ENCODE peak calls at places on chromosomes 4 and X, in four cellular contexts. One of them, this sample, is unnamed.
A peak's percentile ranks its signal among the peaks of the same experiment; 100 is the strongest.

GRCh38 chrX:107574711-107575110 is 53.6 kb upstream of the PRPS1 start:
- DNase-seq in fibroblast of the aortic adventitia: peak; percentile 48
- DNase-seq in suprapubic skin: no peak
- DNase-seq in BE2C: no peak
- DNase-seq in this sample: peak; percentile 22

GRCh38 chr4:40152642-40153041 is 44.2 kb upstream of the RHOH start:
- DNase-seq in fibroblast of the aortic adventitia: no peak
- DNase-seq in suprapubic skin: no peak
- DNase-seq in BE2C: no peak
- DNase-seq in this sample: no peak

GRCh38 chr4:4457803-4458550 is 71.1 kb downstream of the NSG1 start:
- DNase-seq in fibroblast of the aortic adventitia: no peak
- DNase-seq in suprapubic skin: no peak
- DNase-seq in BE2C: no peak
- DNase-seq in this sample: peak; percentile 71

GRCh38 chrX:115561605-115562491 is 874 bp downstream of the PLS3 start:
- DNase-seq in fibroblast of the aortic adventitia: peak; percentile 40
- DNase-seq in suprapubic skin: peak; percentile 74
- DNase-seq in BE2C: peak; percentile 56
- DNase-seq in this sample: peak; percentile 54

GRCh38 chr4:51836531-51836930 is 6.4 kb upstream of the DCUN1D4 start:
- DNase-seq in fibroblast of the aortic adventitia: no peak
- DNase-seq in suprapubic skin: no peak
- DNase-seq in BE2C: peak; percentile 51
- DNase-seq in this sample: peak; percentile 37

GRCh38 chrX:71095971-71096701 is 485 bp downstream of the FOXO4 start:
- DNase-seq in fibroblast of the aortic adventitia: peak; percentile 47
- DNase-seq in suprapubic skin: no peak
- DNase-seq in BE2C: no peak
- DNase-seq in this sample: no peak

GRCh38 chrX:30702736-30703135 is 49.5 kb downstream of the GK start:
- DNase-seq in fibroblast of the aortic adventitia: peak; percentile 73
- DNase-seq in suprapubic skin: no peak
- DNase-seq in BE2C: no peak
- DNase-seq in this sample: peak; percentile 65

GRCh38 chrX:29728639-29729038 is 486.7 kb upstream of the MAGEB2 start:
- DNase-seq in fibroblast of the aortic adventitia: no peak
- DNase-seq in suprapubic skin: no peak
- DNase-seq in BE2C: no peak
- DNase-seq in this sample: peak; percentile 15

GRCh38 chr4:184330008-184330400 is 112.3 kb upstream of the ENPP6 start:
- DNase-seq in fibroblast of the aortic adventitia: no peak
- DNase-seq in suprapubic skin: peak; percentile 76
- DNase-seq in BE2C: no peak
- DNase-seq in this sample: no peak

GRCh38 chr4:122827899-122828601 is 1.4 kb downstream of the FGF2 start:
- DNase-seq in fibroblast of the aortic adventitia: peak; percentile 79
- DNase-seq in suprapubic skin: no peak
- DNase-seq in BE2C: peak; percentile 23
- DNase-seq in this sample: peak; percentile 88
- TF ChIP-seq CTCF in fibroblast of the aortic adventitia: peak; percentile 49
- TF ChIP-seq CTCF in suprapubic skin: no peak
- TF ChIP-seq CTCF in BE2C: no peak
- TF ChIP-seq CTCF in this sample: peak; percentile 41

GRCh38 chrX:101337776-101338271 is 10.7 kb downstream of the TIMM8A start:
- DNase-seq in fibroblast of the aortic adventitia: no peak
- DNase-seq in suprapubic skin: no peak
- DNase-seq in BE2C: no peak
- DNase-seq in this sample: no peak
- H3K4me3 ChIP-seq in fibroblast of the aortic adventitia: no peak overlapping the region
- H3K4me3 ChIP-seq in suprapubic skin: no peak overlapping the region
- H3K4me3 ChIP-seq in BE2C: no peak overlapping the region
- H3K4me3 ChIP-seq in this sample: no peak overlapping the region

GRCh38 chr4:6763330-6763851 is 19.1 kb upstream of the KIAA0232 start:
- DNase-seq in fibroblast of the aortic adventitia: no peak
- DNase-seq in suprapubic skin: no peak
- DNase-seq in BE2C: no peak
- DNase-seq in this sample: no peak
- TF ChIP-seq CTCF in fibroblast of the aortic adventitia: no peak
- TF ChIP-seq CTCF in suprapubic skin: peak; percentile 11
- TF ChIP-seq CTCF in BE2C: peak; percentile 19
- TF ChIP-seq CTCF in this sample: peak; percentile 46

DNA sequence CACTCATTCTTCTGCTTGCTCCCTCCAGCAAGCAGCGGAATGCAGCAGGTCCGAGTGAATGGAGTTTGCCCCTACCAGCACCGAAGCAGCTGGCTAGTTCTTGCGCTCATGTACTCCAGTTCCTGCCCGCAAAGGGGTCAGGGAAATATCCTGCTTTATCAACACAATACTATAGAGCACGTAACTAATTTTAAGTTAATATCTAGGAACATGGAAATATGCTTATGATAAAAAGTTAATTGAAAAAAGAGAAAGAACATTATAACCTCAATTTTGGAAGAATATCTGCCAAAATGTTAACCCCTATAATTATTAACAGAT is 195.6 kb downstream of the SNCA start:
- DNase-seq in fibroblast of the aortic adventitia: no peak
- DNase-seq in suprapubic skin: no peak
- DNase-seq in BE2C: no peak
- DNase-seq in this sample: no peak
- H3K4me3 ChIP-seq in fibroblast of the aortic adventitia: no peak overlapping the region
- H3K4me3 ChIP-seq in suprapubic skin: no peak overlapping the region
- H3K4me3 ChIP-seq in BE2C: peak overlapping the region; percentile 8
- H3K4me3 ChIP-seq in this sample: peak overlapping the region; percentile 49